ENCODE peak calls at places on chromosomes 16 and 17, in six cellular contexts. One of them, this sample, is unnamed.

GRCh38 chr16:89330177-89330856 is 112.8 kb downstream of the ZNF778 start:
- DNase-seq in AG09319: no peak
- DNase-seq in neural progenitor cell: no peak
- DNase-seq in sigmoid colon: no peak
- DNase-seq in GM12865: no peak
- DNase-seq in mesothelial cell of epicardium: no peak
- DNase-seq in this sample: no peak

GRCh38 chr17:13601776-13602551 is at the start of gene HS3ST3A1:
- DNase-seq in sigmoid colon: peak
- DNase-seq in mesothelial cell of epicardium: peak
- DNase-seq in AG09319: peak
- DNase-seq in neural progenitor cell: peak
- DNase-seq in GM12865: no peak
- DNase-seq in this sample: no peak

GRCh38 chr17:41907633-41908539 is 10.9 kb downstream of the ACLY start:
- DNase-seq in AG09319: no peak
- DNase-seq in sigmoid colon: no peak
- DNase-seq in mesothelial cell of epicardium: no peak
- DNase-seq in neural progenitor cell: no peak
- DNase-seq in GM12865: no peak
- DNase-seq in this sample: no peak

GRCh38 chr16:61879-62281 is 8.3 kb downstream of the SNRNP25 start:
- DNase-seq in GM12865: no peak
- DNase-seq in mesothelial cell of epicardium: no peak
- DNase-seq in neural progenitor cell: no peak
- DNase-seq in AG09319: no peak
- DNase-seq in sigmoid colon: peak
- DNase-seq in this sample: no peak

GRCh38 chr17:56594528-56595418 is 1.3 kb downstream of the NOG start:
- DNase-seq in mesothelial cell of epicardium: peak
- DNase-seq in neural progenitor cell: peak
- DNase-seq in AG09319: no peak
- DNase-seq in GM12865: no peak
- DNase-seq in sigmoid colon: no peak
- DNase-seq in this sample: peak

GRCh38 chr16:15811778-15812750 is 44.8 kb downstream of the MYH11 start:
- DNase-seq in sigmoid colon: peak
- DNase-seq in mesothelial cell of epicardium: no peak
- DNase-seq in neural progenitor cell: peak
- DNase-seq in AG09319: peak
- DNase-seq in GM12865: no peak
- DNase-seq in this sample: no peak

GRCh38 chr16:12900599-12901203 is 697 bp upstream of the SHISA9 start:
- DNase-seq in neural progenitor cell: peak
- DNase-seq in mesothelial cell of epicardium: no peak
- DNase-seq in sigmoid colon: no peak
- DNase-seq in AG09319: no peak
- DNase-seq in GM12865: no peak
- DNase-seq in this sample: no peak

GRCh38 chr17:48489781-48490180 is 41.0 kb downstream of the HOXB1 start:
- DNase-seq in sigmoid colon: no peak
- DNase-seq in mesothelial cell of epicardium: no peak
- DNase-seq in neural progenitor cell: peak
- DNase-seq in GM12865: no peak
- DNase-seq in AG09319: no peak
- DNase-seq in this sample: no peak

GRCh38 chr17:1945621-1946020 is 79.5 kb downstream of the RTN4RL1 start:
- DNase-seq in mesothelial cell of epicardium: no peak
- DNase-seq in neural progenitor cell: no peak
- DNase-seq in AG09319: no peak
- DNase-seq in sigmoid colon: no peak
- DNase-seq in GM12865: no peak
- DNase-seq in this sample: no peak

GRCh38 chr17:19238167-19238505 is 970 bp downstream of the EPN2 start:
- DNase-seq in AG09319: no peak
- DNase-seq in GM12865: no peak
- DNase-seq in mesothelial cell of epicardium: peak
- DNase-seq in sigmoid colon: peak
- DNase-seq in neural progenitor cell: peak
- DNase-seq in this sample: peak

GRCh38 chr17:63517825-63518534 is 5.2 kb upstream of the KCNH6 start:
- DNase-seq in GM12865: no peak
- DNase-seq in mesothelial cell of epicardium: no peak
- DNase-seq in neural progenitor cell: no peak
- DNase-seq in sigmoid colon: no peak
- DNase-seq in AG09319: no peak
- DNase-seq in this sample: no peak

GRCh38 chr17:13421581-13421980 is 180.1 kb downstream of the HS3ST3A1 start:
- DNase-seq in mesothelial cell of epicardium: no peak
- DNase-seq in GM12865: no peak
- DNase-seq in sigmoid colon: no peak
- DNase-seq in AG09319: no peak
- DNase-seq in neural progenitor cell: no peak
- DNase-seq in this sample: no peak

GRCh38 chr17:61248399-61248798 is 151.2 kb upstream of the TBX2 start:
- DNase-seq in AG09319: no peak
- DNase-seq in GM12865: no peak
- DNase-seq in neural progenitor cell: no peak
- DNase-seq in mesothelial cell of epicardium: no peak
- DNase-seq in sigmoid colon: no peak
- DNase-seq in this sample: no peak

GRCh38 chr17:48795444-48796162 is 21.4 kb downstream of the TTLL6 start:
- DNase-seq in neural progenitor cell: no peak
- DNase-seq in AG09319: peak
- DNase-seq in mesothelial cell of epicardium: no peak
- DNase-seq in sigmoid colon: no peak
- DNase-seq in GM12865: no peak
- DNase-seq in this sample: no peak

GRCh38 chr16:67451704-67452435 is 20.9 kb downstream of the HSD11B2 start:
- DNase-seq in GM12865: no peak
- DNase-seq in AG09319: no peak
- DNase-seq in mesothelial cell of epicardium: no peak
- DNase-seq in neural progenitor cell: no peak
- DNase-seq in sigmoid colon: no peak
- DNase-seq in this sample: no peak

GRCh38 chr17:43068570-43069367 is 43.7 kb downstream of the RND2 start:
- DNase-seq in GM12865: no peak
- DNase-seq in neural progenitor cell: no peak
- DNase-seq in AG09319: no peak
- DNase-seq in sigmoid colon: no peak
- DNase-seq in mesothelial cell of epicardium: no peak
- DNase-seq in this sample: no peak

GRCh38 chr17:41492351-41492750 is 2.6 kb upstream of the KRT36 start:
- DNase-seq in neural progenitor cell: no peak
- DNase-seq in sigmoid colon: no peak
- DNase-seq in GM12865: no peak
- DNase-seq in mesothelial cell of epicardium: no peak
- DNase-seq in AG09319: no peak
- DNase-seq in this sample: no peak

GRCh38 chr17:6536566-6537065 is 19.7 kb downstream of the PITPNM3 start:
- DNase-seq in GM12865: no peak
- DNase-seq in neural progenitor cell: no peak
- DNase-seq in sigmoid colon: peak
- DNase-seq in mesothelial cell of epicardium: no peak
- DNase-seq in AG09319: no peak
- DNase-seq in this sample: no peak

GRCh38 chr16:72937916-72938315 is 110.0 kb downstream of the ZFHX3 start:
- DNase-seq in GM12865: no peak
- DNase-seq in sigmoid colon: peak
- DNase-seq in mesothelial cell of epicardium: no peak
- DNase-seq in AG09319: no peak
- DNase-seq in neural progenitor cell: no peak
- DNase-seq in this sample: no peak

GRCh38 chr16:72937360-72937759 is 110.6 kb downstream of the ZFHX3 start:
- DNase-seq in AG09319: no peak
- DNase-seq in mesothelial cell of epicardium: no peak
- DNase-seq in GM12865: no peak
- DNase-seq in neural progenitor cell: no peak
- DNase-seq in sigmoid colon: peak
- DNase-seq in this sample: no peak

GRCh38 chr16:72940886-72941285 is 107.0 kb downstream of the ZFHX3 start:
- DNase-seq in neural progenitor cell: no peak
- DNase-seq in AG09319: no peak
- DNase-seq in GM12865: no peak
- DNase-seq in mesothelial cell of epicardium: no peak
- DNase-seq in sigmoid colon: peak
- DNase-seq in this sample: no peak

GRCh38 chr16:72938426-72939164 is 109.3 kb downstream of the ZFHX3 start:
- DNase-seq in AG09319: peak
- DNase-seq in neural progenitor cell: peak
- DNase-seq in sigmoid colon: peak
- DNase-seq in mesothelial cell of epicardium: no peak
- DNase-seq in GM12865: no peak
- DNase-seq in this sample: no peak

GRCh38 chr16:72939247-72939646 is 108.7 kb downstream of the ZFHX3 start:
- DNase-seq in sigmoid colon: peak
- DNase-seq in mesothelial cell of epicardium: no peak
- DNase-seq in neural progenitor cell: no peak
- DNase-seq in GM12865: no peak
- DNase-seq in AG09319: no peak
- DNase-seq in this sample: no peak
- TF ChIP-seq CTCF in sigmoid colon: no peak
- TF ChIP-seq CTCF in mesothelial cell of epicardium: no peak
- TF ChIP-seq CTCF in neural progenitor cell: no peak
- TF ChIP-seq CTCF in GM12865: no peak
- TF ChIP-seq CTCF in AG09319: peak
- TF ChIP-seq CTCF in this sample: no peak

GRCh38 chr17:80890551-80890930 is 101.1 kb upstream of the CHMP6 start:
- DNase-seq in AG09319: no peak
- DNase-seq in mesothelial cell of epicardium: no peak
- DNase-seq in neural progenitor cell: no peak
- DNase-seq in sigmoid colon: peak
- DNase-seq in GM12865: no peak
- DNase-seq in this sample: no peak

GRCh38 chr17:80892900-80893603 is 98.6 kb upstream of the CHMP6 start:
- DNase-seq in neural progenitor cell: no peak
- DNase-seq in mesothelial cell of epicardium: no peak
- DNase-seq in sigmoid colon: no peak
- DNase-seq in GM12865: no peak
- DNase-seq in AG09319: no peak
- DNase-seq in this sample: no peak

GRCh38 chr17:80889897-80890550 is 101.6 kb upstream of the CHMP6 start:
- DNase-seq in sigmoid colon: peak
- DNase-seq in mesothelial cell of epicardium: no peak
- DNase-seq in neural progenitor cell: no peak
- DNase-seq in GM12865: no peak
- DNase-seq in AG09319: no peak
- DNase-seq in this sample: no peak

GRCh38 chr17:80892019-80892855 is 99.4 kb upstream of the CHMP6 start:
- DNase-seq in AG09319: peak
- DNase-seq in mesothelial cell of epicardium: no peak
- DNase-seq in sigmoid colon: peak
- DNase-seq in neural progenitor cell: no peak
- DNase-seq in GM12865: peak
- DNase-seq in this sample: no peak

DNA sequence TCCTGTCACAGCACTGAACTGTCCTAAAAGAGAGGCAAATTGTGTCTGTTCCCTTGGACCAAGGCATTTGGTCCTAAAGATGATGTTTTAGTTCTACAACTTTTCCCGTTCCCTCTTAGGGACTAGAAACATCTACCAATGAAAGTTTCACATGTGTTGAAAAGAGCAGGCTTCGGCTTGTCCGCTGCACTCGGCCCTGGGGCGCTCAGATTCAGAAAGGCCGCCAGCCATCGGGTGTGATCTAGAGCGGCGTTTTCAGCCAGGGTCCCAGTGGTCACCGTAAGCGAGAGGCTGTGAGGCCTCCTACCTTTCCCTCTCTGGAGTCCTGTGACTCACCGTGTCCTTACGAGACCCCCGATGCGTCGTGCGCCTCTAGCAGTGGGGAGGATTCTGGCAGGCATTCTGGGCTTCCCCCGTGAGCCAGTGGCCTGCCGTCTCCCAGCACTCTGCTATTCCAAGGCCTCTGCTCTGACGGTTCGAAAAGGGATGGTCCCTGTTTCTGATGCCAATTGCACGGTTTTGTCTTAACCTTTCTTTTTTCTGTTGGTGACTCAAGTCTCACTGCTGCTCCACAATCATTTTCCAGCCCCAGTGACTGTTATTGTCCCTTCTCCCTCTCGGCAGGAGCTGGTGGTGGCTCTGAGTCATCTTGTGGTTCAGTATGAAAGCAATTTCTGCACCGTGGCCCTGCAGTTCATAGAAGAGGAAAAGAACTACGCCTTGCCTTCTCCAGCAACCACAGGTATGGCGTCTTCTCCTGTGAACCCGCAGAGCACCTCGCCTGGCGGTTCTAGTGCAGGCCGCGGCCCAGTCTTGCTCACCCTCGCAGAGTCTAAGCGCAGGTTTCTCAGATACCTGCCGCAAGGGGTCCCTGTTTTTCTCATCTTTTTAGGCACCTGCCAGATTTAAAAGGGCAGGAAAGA is 100.3 kb upstream of the CHMP6 start:
- DNase-seq in mesothelial cell of epicardium: no peak
- DNase-seq in sigmoid colon: peak
- DNase-seq in AG09319: peak
- DNase-seq in GM12865: peak
- DNase-seq in neural progenitor cell: no peak
- DNase-seq in this sample: no peak
- TF ChIP-seq CTCF in mesothelial cell of epicardium: no peak
- TF ChIP-seq CTCF in sigmoid colon: no peak
- TF ChIP-seq CTCF in AG09319: no peak
- TF ChIP-seq CTCF in GM12865: peak
- TF ChIP-seq CTCF in neural progenitor cell: no peak
- TF ChIP-seq CTCF in this sample: no peak

GRCh38 chr17:40356906-40357861 is 7.4 kb downstream of the GJD3 start:
- DNase-seq in sigmoid colon: peak
- DNase-seq in neural progenitor cell: no peak
- DNase-seq in mesothelial cell of epicardium: no peak
- DNase-seq in GM12865: no peak
- DNase-seq in AG09319: no peak
- DNase-seq in this sample: no peak

GRCh38 chr17:40358323-40359038 is 6.1 kb downstream of the GJD3 start:
- DNase-seq in AG09319: peak
- DNase-seq in sigmoid colon: peak
- DNase-seq in neural progenitor cell: peak
- DNase-seq in mesothelial cell of epicardium: peak
- DNase-seq in GM12865: peak
- DNase-seq in this sample: peak

GRCh38 chr17:40354191-40355122 is 10.1 kb downstream of the GJD3 start:
- DNase-seq in mesothelial cell of epicardium: no peak
- DNase-seq in sigmoid colon: no peak
- DNase-seq in GM12865: no peak
- DNase-seq in AG09319: no peak
- DNase-seq in neural progenitor cell: no peak
- DNase-seq in this sample: no peak

GRCh38 chr17:40355123-40355803 is 9.3 kb downstream of the GJD3 start:
- DNase-seq in neural progenitor cell: peak
- DNase-seq in mesothelial cell of epicardium: peak
- DNase-seq in AG09319: no peak
- DNase-seq in sigmoid colon: peak
- DNase-seq in GM12865: peak
- DNase-seq in this sample: peak

GRCh38 chr17:40355804-40356758 is 8.5 kb downstream of the GJD3 start:
- DNase-seq in mesothelial cell of epicardium: no peak
- DNase-seq in AG09319: no peak
- DNase-seq in neural progenitor cell: no peak
- DNase-seq in sigmoid colon: peak
- DNase-seq in GM12865: no peak
- DNase-seq in this sample: no peak
- TF ChIP-seq CTCF in mesothelial cell of epicardium: no peak
- TF ChIP-seq CTCF in AG09319: no peak
- TF ChIP-seq CTCF in neural progenitor cell: no peak
- TF ChIP-seq CTCF in sigmoid colon: no peak
- TF ChIP-seq CTCF in GM12865: no peak
- TF ChIP-seq CTCF in this sample: no peak

GRCh38 chr17:79777166-79777843 is 643 bp upstream of the CBX2 start:
- DNase-seq in neural progenitor cell: peak
- DNase-seq in mesothelial cell of epicardium: peak
- DNase-seq in AG09319: no peak
- DNase-seq in sigmoid colon: peak
- DNase-seq in GM12865: peak
- DNase-seq in this sample: no peak
- TF ChIP-seq CTCF in neural progenitor cell: peak
- TF ChIP-seq CTCF in mesothelial cell of epicardium: no peak
- TF ChIP-seq CTCF in AG09319: peak
- TF ChIP-seq CTCF in sigmoid colon: no peak
- TF ChIP-seq CTCF in GM12865: peak
- TF ChIP-seq CTCF in this sample: no peak

This sample was measured in activated B cell treated with CpG ODN at 0.5 μM for 24 hours.